ENCODE peak calls at places on chromosomes 13 and 19, in eight cellular contexts. One of them, this sample, is unnamed.

GRCh38 chr13:81987159-81987558 is 1646.2 kb upstream of the SPRY2 start:
- DNase-seq in colonic mucosa: no peak
- DNase-seq in activated naive CD4-positive, alpha-beta T cell treated with anti-CD3 and anti-CD28 coated beads, Interleukin-2, amount 10 ng/mL, durations not matched to agents 7 days and 5 days: no peak
- DNase-seq in CD4-positive, alpha-beta T cell: no peak
- DNase-seq in HEK293T: peak; percentile 33
- DNase-seq in ecto neural progenitor cell: no peak
- DNase-seq in fibroblast of pulmonary artery: no peak
- DNase-seq in dermis microvascular lymphatic vessel endothelial cell: no peak
- DNase-seq in this sample: no peak

GRCh38 chr13:79709526-79709925 is 228.6 kb downstream of the NDFIP2 start:
- DNase-seq in colonic mucosa: no peak
- DNase-seq in activated naive CD4-positive, alpha-beta T cell treated with anti-CD3 and anti-CD28 coated beads, Interleukin-2, amount 10 ng/mL, durations not matched to agents 7 days and 5 days: no peak
- DNase-seq in CD4-positive, alpha-beta T cell: no peak
- DNase-seq in HEK293T: no peak
- DNase-seq in ecto neural progenitor cell: no peak
- DNase-seq in fibroblast of pulmonary artery: no peak
- DNase-seq in dermis microvascular lymphatic vessel endothelial cell: no peak
- DNase-seq in this sample: no peak

GRCh38 chr19:13637664-13638063 is 126.7 kb upstream of the MRI1 start:
- DNase-seq in colonic mucosa: no peak
- DNase-seq in activated naive CD4-positive, alpha-beta T cell treated with anti-CD3 and anti-CD28 coated beads, Interleukin-2, amount 10 ng/mL, durations not matched to agents 7 days and 5 days: no peak
- DNase-seq in CD4-positive, alpha-beta T cell: no peak
- DNase-seq in HEK293T: no peak
- DNase-seq in ecto neural progenitor cell: no peak
- DNase-seq in fibroblast of pulmonary artery: no peak
- DNase-seq in dermis microvascular lymphatic vessel endothelial cell: no peak
- DNase-seq in this sample: no peak

GRCh38 chr13:79481685-79482052 is 714 bp downstream of the NDFIP2 start:
- DNase-seq in colonic mucosa: peak; percentile 55
- DNase-seq in activated naive CD4-positive, alpha-beta T cell treated with anti-CD3 and anti-CD28 coated beads, Interleukin-2, amount 10 ng/mL, durations not matched to agents 7 days and 5 days: peak; percentile 35
- DNase-seq in CD4-positive, alpha-beta T cell: no peak
- DNase-seq in HEK293T: peak; percentile 38
- DNase-seq in ecto neural progenitor cell: no peak
- DNase-seq in fibroblast of pulmonary artery: no peak
- DNase-seq in dermis microvascular lymphatic vessel endothelial cell: peak; percentile 5
- DNase-seq in this sample: no peak

GRCh38 chr13:30334663-30335386 is 27.5 kb upstream of the KATNAL1 start:
- DNase-seq in colonic mucosa: peak; percentile 31
- DNase-seq in activated naive CD4-positive, alpha-beta T cell treated with anti-CD3 and anti-CD28 coated beads, Interleukin-2, amount 10 ng/mL, durations not matched to agents 7 days and 5 days: peak; percentile 31
- DNase-seq in CD4-positive, alpha-beta T cell: no peak
- DNase-seq in HEK293T: peak; percentile 68
- DNase-seq in ecto neural progenitor cell: no peak
- DNase-seq in fibroblast of pulmonary artery: peak; percentile 39
- DNase-seq in dermis microvascular lymphatic vessel endothelial cell: peak; percentile 51
- DNase-seq in this sample: no peak

GRCh38 chr19:50418186-50419021 is at the start of gene SPIB:
- DNase-seq in colonic mucosa: no peak
- DNase-seq in activated naive CD4-positive, alpha-beta T cell treated with anti-CD3 and anti-CD28 coated beads, Interleukin-2, amount 10 ng/mL, durations not matched to agents 7 days and 5 days: no peak
- DNase-seq in CD4-positive, alpha-beta T cell: no peak
- DNase-seq in HEK293T: no peak
- DNase-seq in ecto neural progenitor cell: no peak
- DNase-seq in fibroblast of pulmonary artery: no peak
- DNase-seq in dermis microvascular lymphatic vessel endothelial cell: no peak
- DNase-seq in this sample: no peak

GRCh38 chr13:26707122-26708006 is 53.2 kb downstream of the GPR12 start:
- DNase-seq in colonic mucosa: no peak
- DNase-seq in activated naive CD4-positive, alpha-beta T cell treated with anti-CD3 and anti-CD28 coated beads, Interleukin-2, amount 10 ng/mL, durations not matched to agents 7 days and 5 days: peak; percentile 59
- DNase-seq in CD4-positive, alpha-beta T cell: no peak
- DNase-seq in HEK293T: peak; percentile 62
- DNase-seq in ecto neural progenitor cell: peak; percentile 59
- DNase-seq in fibroblast of pulmonary artery: peak; percentile 69
- DNase-seq in dermis microvascular lymphatic vessel endothelial cell: peak; percentile 57
- DNase-seq in this sample: no peak

GRCh38 chr13:54029226-54029625 is 1000.6 kb downstream of the OLFM4 start:
- DNase-seq in colonic mucosa: no peak
- DNase-seq in activated naive CD4-positive, alpha-beta T cell treated with anti-CD3 and anti-CD28 coated beads, Interleukin-2, amount 10 ng/mL, durations not matched to agents 7 days and 5 days: no peak
- DNase-seq in CD4-positive, alpha-beta T cell: no peak
- DNase-seq in HEK293T: peak; percentile 5
- DNase-seq in ecto neural progenitor cell: no peak
- DNase-seq in fibroblast of pulmonary artery: no peak
- DNase-seq in dermis microvascular lymphatic vessel endothelial cell: no peak
- DNase-seq in this sample: no peak

GRCh38 chr19:1672038-1672768 is 19.8 kb upstream of the TCF3 start:
- DNase-seq in colonic mucosa: peak; percentile 41
- DNase-seq in activated naive CD4-positive, alpha-beta T cell treated with anti-CD3 and anti-CD28 coated beads, Interleukin-2, amount 10 ng/mL, durations not matched to agents 7 days and 5 days: peak; percentile 69
- DNase-seq in CD4-positive, alpha-beta T cell: peak; percentile 46
- DNase-seq in HEK293T: peak; percentile 69
- DNase-seq in ecto neural progenitor cell: peak; percentile 77
- DNase-seq in fibroblast of pulmonary artery: peak; percentile 48
- DNase-seq in dermis microvascular lymphatic vessel endothelial cell: peak; percentile 43
- DNase-seq in this sample: no peak

GRCh38 chr13:29707876-29708543 is 112.5 kb upstream of the SLC7A1 start:
- DNase-seq in colonic mucosa: peak; percentile 35
- DNase-seq in activated naive CD4-positive, alpha-beta T cell treated with anti-CD3 and anti-CD28 coated beads, Interleukin-2, amount 10 ng/mL, durations not matched to agents 7 days and 5 days: peak; percentile 63
- DNase-seq in CD4-positive, alpha-beta T cell: peak; percentile 43
- DNase-seq in HEK293T: peak; percentile 75
- DNase-seq in ecto neural progenitor cell: peak; percentile 67
- DNase-seq in fibroblast of pulmonary artery: peak; percentile 58
- DNase-seq in dermis microvascular lymphatic vessel endothelial cell: peak; percentile 61
- DNase-seq in this sample: no peak

GRCh38 chr19:56350416-56351045 is 35.9 kb upstream of the ZSCAN5A start:
- DNase-seq in colonic mucosa: peak; percentile 49
- DNase-seq in activated naive CD4-positive, alpha-beta T cell treated with anti-CD3 and anti-CD28 coated beads, Interleukin-2, amount 10 ng/mL, durations not matched to agents 7 days and 5 days: peak; percentile 66
- DNase-seq in CD4-positive, alpha-beta T cell: peak; percentile 13
- DNase-seq in HEK293T: no peak
- DNase-seq in ecto neural progenitor cell: no peak
- DNase-seq in fibroblast of pulmonary artery: peak; percentile 67
- DNase-seq in dermis microvascular lymphatic vessel endothelial cell: peak; percentile 55
- DNase-seq in this sample: no peak

GRCh38 chr13:109810761-109811510 is 24.6 kb upstream of the IRS2 start:
- DNase-seq in colonic mucosa: no peak
- DNase-seq in activated naive CD4-positive, alpha-beta T cell treated with anti-CD3 and anti-CD28 coated beads, Interleukin-2, amount 10 ng/mL, durations not matched to agents 7 days and 5 days: no peak
- DNase-seq in CD4-positive, alpha-beta T cell: no peak
- DNase-seq in HEK293T: no peak
- DNase-seq in ecto neural progenitor cell: no peak
- DNase-seq in fibroblast of pulmonary artery: no peak
- DNase-seq in dermis microvascular lymphatic vessel endothelial cell: no peak
- DNase-seq in this sample: no peak

GRCh38 chr19:12937243-12938053 is 961 bp upstream of the CALR start:
- DNase-seq in colonic mucosa: peak; percentile 66
- DNase-seq in activated naive CD4-positive, alpha-beta T cell treated with anti-CD3 and anti-CD28 coated beads, Interleukin-2, amount 10 ng/mL, durations not matched to agents 7 days and 5 days: peak; percentile 52
- DNase-seq in CD4-positive, alpha-beta T cell: no peak
- DNase-seq in HEK293T: no peak
- DNase-seq in ecto neural progenitor cell: no peak
- DNase-seq in fibroblast of pulmonary artery: no peak
- DNase-seq in dermis microvascular lymphatic vessel endothelial cell: peak; percentile 81
- DNase-seq in this sample: no peak

GRCh38 chr19:53812335-53812734 is 11.8 kb downstream of the NLRP12 start:
- DNase-seq in colonic mucosa: no peak
- DNase-seq in activated naive CD4-positive, alpha-beta T cell treated with anti-CD3 and anti-CD28 coated beads, Interleukin-2, amount 10 ng/mL, durations not matched to agents 7 days and 5 days: no peak
- DNase-seq in CD4-positive, alpha-beta T cell: no peak
- DNase-seq in HEK293T: peak; percentile 13
- DNase-seq in ecto neural progenitor cell: no peak
- DNase-seq in fibroblast of pulmonary artery: no peak
- DNase-seq in dermis microvascular lymphatic vessel endothelial cell: no peak
- DNase-seq in this sample: no peak

GRCh38 chr13:50801087-50801931 is 42.2 kb downstream of the DLEU7 start:
- DNase-seq in colonic mucosa: peak; percentile 72
- DNase-seq in activated naive CD4-positive, alpha-beta T cell treated with anti-CD3 and anti-CD28 coated beads, Interleukin-2, amount 10 ng/mL, durations not matched to agents 7 days and 5 days: peak; percentile 80
- DNase-seq in CD4-positive, alpha-beta T cell: peak; percentile 45
- DNase-seq in HEK293T: peak; percentile 71
- DNase-seq in ecto neural progenitor cell: peak; percentile 70
- DNase-seq in fibroblast of pulmonary artery: peak; percentile 89
- DNase-seq in dermis microvascular lymphatic vessel endothelial cell: peak; percentile 80
- DNase-seq in this sample: no peak

GRCh38 chr13:20492036-20492435 is 33.6 kb downstream of the CRYL1 start:
- DNase-seq in colonic mucosa: no peak
- DNase-seq in activated naive CD4-positive, alpha-beta T cell treated with anti-CD3 and anti-CD28 coated beads, Interleukin-2, amount 10 ng/mL, durations not matched to agents 7 days and 5 days: no peak
- DNase-seq in CD4-positive, alpha-beta T cell: no peak
- DNase-seq in HEK293T: no peak
- DNase-seq in ecto neural progenitor cell: no peak
- DNase-seq in fibroblast of pulmonary artery: no peak
- DNase-seq in dermis microvascular lymphatic vessel endothelial cell: peak; percentile 67
- DNase-seq in this sample: no peak

GRCh38 chr19:52566588-52566987 is 3.5 kb upstream of the ZNF701 start:
- DNase-seq in colonic mucosa: no peak
- DNase-seq in activated naive CD4-positive, alpha-beta T cell treated with anti-CD3 and anti-CD28 coated beads, Interleukin-2, amount 10 ng/mL, durations not matched to agents 7 days and 5 days: no peak
- DNase-seq in CD4-positive, alpha-beta T cell: no peak
- DNase-seq in HEK293T: no peak
- DNase-seq in ecto neural progenitor cell: no peak
- DNase-seq in fibroblast of pulmonary artery: peak; percentile 20
- DNase-seq in dermis microvascular lymphatic vessel endothelial cell: peak; percentile 32
- DNase-seq in this sample: no peak

GRCh38 chr13:110109910-110110309 is 197.0 kb downstream of the COL4A1 start:
- DNase-seq in colonic mucosa: peak; percentile 34
- DNase-seq in activated naive CD4-positive, alpha-beta T cell treated with anti-CD3 and anti-CD28 coated beads, Interleukin-2, amount 10 ng/mL, durations not matched to agents 7 days and 5 days: no peak
- DNase-seq in CD4-positive, alpha-beta T cell: no peak
- DNase-seq in HEK293T: no peak
- DNase-seq in ecto neural progenitor cell: no peak
- DNase-seq in fibroblast of pulmonary artery: peak; percentile 91
- DNase-seq in dermis microvascular lymphatic vessel endothelial cell: no peak
- DNase-seq in this sample: no peak

GRCh38 chr19:14425696-14426138 is 6.6 kb upstream of the DDX39A start:
- DNase-seq in colonic mucosa: no peak
- DNase-seq in activated naive CD4-positive, alpha-beta T cell treated with anti-CD3 and anti-CD28 coated beads, Interleukin-2, amount 10 ng/mL, durations not matched to agents 7 days and 5 days: no peak
- DNase-seq in CD4-positive, alpha-beta T cell: no peak
- DNase-seq in HEK293T: no peak
- DNase-seq in ecto neural progenitor cell: no peak
- DNase-seq in fibroblast of pulmonary artery: peak; percentile 57
- DNase-seq in dermis microvascular lymphatic vessel endothelial cell: no peak
- DNase-seq in this sample: no peak

GRCh38 chr19:48970139-48970766 is 5.1 kb downstream of the FTL start:
- DNase-seq in colonic mucosa: no peak
- DNase-seq in activated naive CD4-positive, alpha-beta T cell treated with anti-CD3 and anti-CD28 coated beads, Interleukin-2, amount 10 ng/mL, durations not matched to agents 7 days and 5 days: no peak
- DNase-seq in CD4-positive, alpha-beta T cell: no peak
- DNase-seq in HEK293T: no peak
- DNase-seq in ecto neural progenitor cell: no peak
- DNase-seq in fibroblast of pulmonary artery: no peak
- DNase-seq in dermis microvascular lymphatic vessel endothelial cell: no peak
- DNase-seq in this sample: no peak

GRCh38 chr13:98216711-98217110 is 39.6 kb upstream of the RNF113B start:
- DNase-seq in colonic mucosa: no peak
- DNase-seq in activated naive CD4-positive, alpha-beta T cell treated with anti-CD3 and anti-CD28 coated beads, Interleukin-2, amount 10 ng/mL, durations not matched to agents 7 days and 5 days: no peak
- DNase-seq in CD4-positive, alpha-beta T cell: no peak
- DNase-seq in HEK293T: no peak
- DNase-seq in ecto neural progenitor cell: no peak
- DNase-seq in fibroblast of pulmonary artery: no peak
- DNase-seq in dermis microvascular lymphatic vessel endothelial cell: peak; percentile 66
- DNase-seq in this sample: no peak

GRCh38 chr19:28468701-28469459 is 744.1 kb downstream of the UQCRFS1 start:
- DNase-seq in colonic mucosa: peak; percentile 83
- DNase-seq in activated naive CD4-positive, alpha-beta T cell treated with anti-CD3 and anti-CD28 coated beads, Interleukin-2, amount 10 ng/mL, durations not matched to agents 7 days and 5 days: peak; percentile 30
- DNase-seq in CD4-positive, alpha-beta T cell: no peak
- DNase-seq in HEK293T: no peak
- DNase-seq in ecto neural progenitor cell: no peak
- DNase-seq in fibroblast of pulmonary artery: peak; percentile 25
- DNase-seq in dermis microvascular lymphatic vessel endothelial cell: no peak
- DNase-seq in this sample: no peak

GRCh38 chr13:99256283-99256682 is 1.9 kb downstream of the GPR18 start:
- DNase-seq in colonic mucosa: no peak
- DNase-seq in activated naive CD4-positive, alpha-beta T cell treated with anti-CD3 and anti-CD28 coated beads, Interleukin-2, amount 10 ng/mL, durations not matched to agents 7 days and 5 days: no peak
- DNase-seq in CD4-positive, alpha-beta T cell: no peak
- DNase-seq in HEK293T: no peak
- DNase-seq in ecto neural progenitor cell: no peak
- DNase-seq in fibroblast of pulmonary artery: no peak
- DNase-seq in dermis microvascular lymphatic vessel endothelial cell: no peak
- DNase-seq in this sample: no peak

GRCh38 chr19:46926201-46927071 is 65.6 kb downstream of the ARHGAP35 start:
- DNase-seq in colonic mucosa: no peak
- DNase-seq in activated naive CD4-positive, alpha-beta T cell treated with anti-CD3 and anti-CD28 coated beads, Interleukin-2, amount 10 ng/mL, durations not matched to agents 7 days and 5 days: no peak
- DNase-seq in CD4-positive, alpha-beta T cell: no peak
- DNase-seq in HEK293T: no peak
- DNase-seq in ecto neural progenitor cell: no peak
- DNase-seq in fibroblast of pulmonary artery: no peak
- DNase-seq in dermis microvascular lymphatic vessel endothelial cell: no peak
- DNase-seq in this sample: no peak

GRCh38 chr13:103525530-103525929 is 459.3 kb upstream of the SLC10A2 start:
- DNase-seq in colonic mucosa: no peak
- DNase-seq in activated naive CD4-positive, alpha-beta T cell treated with anti-CD3 and anti-CD28 coated beads, Interleukin-2, amount 10 ng/mL, durations not matched to agents 7 days and 5 days: no peak
- DNase-seq in CD4-positive, alpha-beta T cell: no peak
- DNase-seq in HEK293T: no peak
- DNase-seq in ecto neural progenitor cell: no peak
- DNase-seq in fibroblast of pulmonary artery: no peak
- DNase-seq in dermis microvascular lymphatic vessel endothelial cell: no peak
- DNase-seq in this sample: no peak

GRCh38 chr13:32142956-32143375 is 111.4 kb downstream of the FRY start:
- DNase-seq in colonic mucosa: no peak
- DNase-seq in activated naive CD4-positive, alpha-beta T cell treated with anti-CD3 and anti-CD28 coated beads, Interleukin-2, amount 10 ng/mL, durations not matched to agents 7 days and 5 days: no peak
- DNase-seq in CD4-positive, alpha-beta T cell: no peak
- DNase-seq in HEK293T: no peak
- DNase-seq in ecto neural progenitor cell: no peak
- DNase-seq in fibroblast of pulmonary artery: peak; percentile 74
- DNase-seq in dermis microvascular lymphatic vessel endothelial cell: peak; percentile 94
- DNase-seq in this sample: no peak

This sample was measured in osteocyte.